ENCODE peak calls at places on chromosomes 3 and 15, in six cellular contexts. S is myocyte; E is WTC11; G is stimulated activated CD4-positive, alpha-beta T cell treated with anti-CD3 and anti-CD28 coated beads, Interleukin-4, amount 100 ng/mL, for 1 hour; N is NCI-H748 treated with DMSO at 0.1 percent for 48 hours; O is foreskin fibroblast. K is an unnamed sample.

GRCh38 chr3:18047052-18047451 is 304.6 kb upstream of the TBC1D5 start:
- DNase-seq in S (peak), E (no peak), G (no peak), N (no peak), O (peak), K (no peak)

GRCh38 chr3:192482809-192483208 is 244.5 kb downstream of the FGF12 start:
- DNase-seq in S (no peak), E (no peak), G (no peak), N (no peak), O (no peak), K (no peak)

GRCh38 chr3:178485756-178486155 is 50.5 kb upstream of the KCNMB2 start:
- DNase-seq in S (peak), E (no peak), G (no peak), N (no peak), O (peak), K (peak)

GRCh38 chr15:49832421-49832980 is 211.7 kb downstream of the DTWD1 start:
- DNase-seq in S (no peak), E (peak), G (no peak), N (no peak), O (peak), K (no peak)

GRCh38 chr15:92809880-92810361 is 90.2 kb upstream of the CHD2 start:
- DNase-seq in S (peak), E (no peak), G (peak), N (no peak), O (peak), K (peak)

GRCh38 chr3:120147072-120147871 is 53.0 kb upstream of the GSK3B start:
- DNase-seq in S (peak), E (peak), G (peak), N (peak), O (no peak), K (no peak)

GRCh38 chr3:191762323-191762960 is 301.5 kb downstream of the PYDC2 start:
- DNase-seq in S (peak), E (no peak), G (no peak), N (peak), O (peak), K (no peak)

GRCh38 chr15:70014860-70015490 is 82.7 kb downstream of the TLE3 start:
- DNase-seq in S (no peak), E (peak), G (no peak), N (no peak), O (no peak), K (no peak)

GRCh38 chr15:57878573-57878972 is 172.1 kb downstream of the POLR2M start:
- DNase-seq in S (no peak), E (no peak), G (no peak), N (no peak), O (peak), K (no peak)

GRCh38 chr15:73069109-73069508 is 16.8 kb downstream of the NEO1 start:
- DNase-seq in S (no peak), E (no peak), G (no peak), N (no peak), O (no peak), K (no peak)

GRCh38 chr3:129473766-129474152 is 33.7 kb downstream of the IFT122 start:
- DNase-seq in S (no peak), E (no peak), G (no peak), N (no peak), O (no peak), K (no peak)

GRCh38 chr15:82138306-82138705 is 92.5 kb upstream of the MEX3B start:
- DNase-seq in S (no peak), E (no peak), G (no peak), N (no peak), O (no peak), K (no peak)

GRCh38 chr3:157311633-157312365 is 124.9 kb upstream of the PTX3 start:
- DNase-seq in S (peak), E (no peak), G (no peak), N (no peak), O (peak), K (no peak)

GRCh38 chr15:75750261-75751050 is 37.8 kb upstream of the CSPG4 start:
- DNase-seq in S (peak), E (no peak), G (no peak), N (no peak), O (no peak), K (no peak)

GRCh38 chr3:63556401-63556800 is 96.1 kb upstream of the SNTN start:
- DNase-seq in S (no peak), E (no peak), G (no peak), N (no peak), O (no peak), K (no peak)

GRCh38 chr3:191254098-191254873 is 55.2 kb downstream of the OSTN start:
- DNase-seq in S (no peak), E (no peak), G (no peak), N (no peak), O (no peak), K (no peak)

GRCh38 chr15:81880833-81881232 is 165.0 kb downstream of the MEX3B start:
- DNase-seq in S (peak), E (no peak), G (no peak), N (no peak), O (peak), K (no peak)

GRCh38 chr15:86863226-86863915 is 783.7 kb downstream of the AGBL1 start:
- DNase-seq in S (peak), E (no peak), G (no peak), N (no peak), O (peak), K (no peak)

GRCh38 chr3:87175662-87176230 is 51.4 kb upstream of the CHMP2B start:
- DNase-seq in S (no peak), E (no peak), G (no peak), N (no peak), O (peak), K (no peak)

GRCh38 chr3:129626744-129627349 is 20.4 kb upstream of the PLXND1 start:
- DNase-seq in S (peak), E (peak), G (peak), N (no peak), O (peak), K (peak)

GRCh38 chr3:49805884-49806701 is 3.0 kb downstream of the INKA1 start:
- DNase-seq in S (no peak), E (peak), G (peak), N (no peak), O (peak), K (peak)

K was measured in posterior cingulate gyrus.